ENCODE peak calls at places on chromosomes 11 and 22, in ten cellular contexts. One of them, this sample, is unnamed.

GRCh38 chr11:15692739-15693138 is 578.0 kb downstream of the INSC start:
- DNase-seq in coronary artery: no peak
- DNase-seq in stimulated activated CD4-positive, alpha-beta T cell treated with anti-CD3 and anti-CD28 coated beads, Interleukin-4, amount 100 ng/mL, for 48 hours: no peak
- DNase-seq in GM04504: no peak
- DNase-seq in amniotic stem cell: no peak
- DNase-seq in RCC 7860: no peak
- DNase-seq in RPMI8226: no peak
- DNase-seq in GM12892: no peak
- DNase-seq in COLO829: peak
- DNase-seq in NCI-H1417: no peak
- DNase-seq in this sample: no peak

GRCh38 chr11:13465909-13466371 is 2.9 kb upstream of the BTBD10 start:
- DNase-seq in coronary artery: no peak
- DNase-seq in stimulated activated CD4-positive, alpha-beta T cell treated with anti-CD3 and anti-CD28 coated beads, Interleukin-4, amount 100 ng/mL, for 48 hours: no peak
- DNase-seq in GM04504: peak
- DNase-seq in amniotic stem cell: no peak
- DNase-seq in RCC 7860: peak
- DNase-seq in RPMI8226: no peak
- DNase-seq in GM12892: no peak
- DNase-seq in COLO829: peak
- DNase-seq in NCI-H1417: peak
- DNase-seq in this sample: no peak

GRCh38 chr11:88345408-88345807 is 7.9 kb upstream of the CTSC start:
- DNase-seq in coronary artery: no peak
- DNase-seq in stimulated activated CD4-positive, alpha-beta T cell treated with anti-CD3 and anti-CD28 coated beads, Interleukin-4, amount 100 ng/mL, for 48 hours: no peak
- DNase-seq in GM04504: no peak
- DNase-seq in amniotic stem cell: no peak
- DNase-seq in RCC 7860: peak
- DNase-seq in RPMI8226: no peak
- DNase-seq in GM12892: no peak
- DNase-seq in COLO829: no peak
- DNase-seq in NCI-H1417: no peak
- DNase-seq in this sample: no peak

GRCh38 chr11:65661599-65662246 is 993 bp downstream of the RELA start:
- DNase-seq in coronary artery: no peak
- DNase-seq in stimulated activated CD4-positive, alpha-beta T cell treated with anti-CD3 and anti-CD28 coated beads, Interleukin-4, amount 100 ng/mL, for 48 hours: no peak
- DNase-seq in GM04504: no peak
- DNase-seq in amniotic stem cell: no peak
- DNase-seq in RCC 7860: no peak
- DNase-seq in RPMI8226: no peak
- DNase-seq in GM12892: no peak
- DNase-seq in COLO829: no peak
- DNase-seq in NCI-H1417: no peak
- DNase-seq in this sample: no peak

GRCh38 chr11:6621711-6622211 is 2.5 kb upstream of the TPP1 start:
- DNase-seq in coronary artery: no peak
- DNase-seq in stimulated activated CD4-positive, alpha-beta T cell treated with anti-CD3 and anti-CD28 coated beads, Interleukin-4, amount 100 ng/mL, for 48 hours: no peak
- DNase-seq in GM04504: no peak
- DNase-seq in amniotic stem cell: no peak
- DNase-seq in RCC 7860: no peak
- DNase-seq in RPMI8226: no peak
- DNase-seq in GM12892: no peak
- DNase-seq in COLO829: no peak
- DNase-seq in NCI-H1417: no peak
- DNase-seq in this sample: no peak

GRCh38 chr11:64058494-64058893 is 22.8 kb downstream of the FLRT1 start:
- DNase-seq in coronary artery: no peak
- DNase-seq in stimulated activated CD4-positive, alpha-beta T cell treated with anti-CD3 and anti-CD28 coated beads, Interleukin-4, amount 100 ng/mL, for 48 hours: no peak
- DNase-seq in GM04504: no peak
- DNase-seq in amniotic stem cell: no peak
- DNase-seq in RCC 7860: no peak
- DNase-seq in RPMI8226: no peak
- DNase-seq in GM12892: no peak
- DNase-seq in COLO829: no peak
- DNase-seq in NCI-H1417: no peak
- DNase-seq in this sample: no peak

GRCh38 chr11:9601041-9601875 is 27.8 kb downstream of the WEE1 start:
- DNase-seq in coronary artery: no peak
- DNase-seq in stimulated activated CD4-positive, alpha-beta T cell treated with anti-CD3 and anti-CD28 coated beads, Interleukin-4, amount 100 ng/mL, for 48 hours: peak
- DNase-seq in GM04504: no peak
- DNase-seq in amniotic stem cell: no peak
- DNase-seq in RCC 7860: no peak
- DNase-seq in RPMI8226: peak
- DNase-seq in GM12892: peak
- DNase-seq in COLO829: no peak
- DNase-seq in NCI-H1417: peak
- DNase-seq in this sample: peak

GRCh38 chr11:15985127-15985862 is 371.1 kb downstream of the SOX6 start:
- DNase-seq in coronary artery: no peak
- DNase-seq in stimulated activated CD4-positive, alpha-beta T cell treated with anti-CD3 and anti-CD28 coated beads, Interleukin-4, amount 100 ng/mL, for 48 hours: no peak
- DNase-seq in GM04504: no peak
- DNase-seq in amniotic stem cell: no peak
- DNase-seq in RCC 7860: no peak
- DNase-seq in RPMI8226: no peak
- DNase-seq in GM12892: no peak
- DNase-seq in COLO829: no peak
- DNase-seq in NCI-H1417: no peak
- DNase-seq in this sample: no peak

GRCh38 chr22:19974935-19975706 is 33.5 kb upstream of the TXNRD2 start:
- DNase-seq in coronary artery: no peak
- DNase-seq in stimulated activated CD4-positive, alpha-beta T cell treated with anti-CD3 and anti-CD28 coated beads, Interleukin-4, amount 100 ng/mL, for 48 hours: no peak
- DNase-seq in GM04504: no peak
- DNase-seq in amniotic stem cell: no peak
- DNase-seq in RCC 7860: no peak
- DNase-seq in RPMI8226: no peak
- DNase-seq in GM12892: no peak
- DNase-seq in COLO829: no peak
- DNase-seq in NCI-H1417: peak
- DNase-seq in this sample: no peak

GRCh38 chr11:22244986-22245592 is 52.2 kb downstream of the ANO5 start:
- DNase-seq in coronary artery: no peak
- DNase-seq in stimulated activated CD4-positive, alpha-beta T cell treated with anti-CD3 and anti-CD28 coated beads, Interleukin-4, amount 100 ng/mL, for 48 hours: no peak
- DNase-seq in GM04504: peak
- DNase-seq in amniotic stem cell: peak
- DNase-seq in RCC 7860: no peak
- DNase-seq in RPMI8226: peak
- DNase-seq in GM12892: no peak
- DNase-seq in COLO829: peak
- DNase-seq in NCI-H1417: peak
- DNase-seq in this sample: no peak

GRCh38 chr11:130220311-130221030 is 60.9 kb downstream of the ST14 start:
- DNase-seq in coronary artery: no peak
- DNase-seq in stimulated activated CD4-positive, alpha-beta T cell treated with anti-CD3 and anti-CD28 coated beads, Interleukin-4, amount 100 ng/mL, for 48 hours: no peak
- DNase-seq in GM04504: no peak
- DNase-seq in amniotic stem cell: no peak
- DNase-seq in RCC 7860: no peak
- DNase-seq in RPMI8226: no peak
- DNase-seq in GM12892: no peak
- DNase-seq in COLO829: no peak
- DNase-seq in NCI-H1417: no peak
- DNase-seq in this sample: no peak

GRCh38 chr11:118619444-118620205 is 12.2 kb downstream of the PHLDB1 start:
- DNase-seq in coronary artery: no peak
- DNase-seq in stimulated activated CD4-positive, alpha-beta T cell treated with anti-CD3 and anti-CD28 coated beads, Interleukin-4, amount 100 ng/mL, for 48 hours: no peak
- DNase-seq in GM04504: peak
- DNase-seq in amniotic stem cell: peak
- DNase-seq in RCC 7860: peak
- DNase-seq in RPMI8226: no peak
- DNase-seq in GM12892: no peak
- DNase-seq in COLO829: peak
- DNase-seq in NCI-H1417: no peak
- DNase-seq in this sample: no peak

GRCh38 chr11:30990625-30991348 is 378.8 kb downstream of the DCDC1 start:
- DNase-seq in coronary artery: no peak
- DNase-seq in stimulated activated CD4-positive, alpha-beta T cell treated with anti-CD3 and anti-CD28 coated beads, Interleukin-4, amount 100 ng/mL, for 48 hours: no peak
- DNase-seq in GM04504: no peak
- DNase-seq in amniotic stem cell: no peak
- DNase-seq in RCC 7860: no peak
- DNase-seq in RPMI8226: no peak
- DNase-seq in GM12892: no peak
- DNase-seq in COLO829: no peak
- DNase-seq in NCI-H1417: peak
- DNase-seq in this sample: no peak

GRCh38 chr11:88521354-88522310 is 184.1 kb upstream of the CTSC start:
- DNase-seq in coronary artery: no peak
- DNase-seq in stimulated activated CD4-positive, alpha-beta T cell treated with anti-CD3 and anti-CD28 coated beads, Interleukin-4, amount 100 ng/mL, for 48 hours: no peak
- DNase-seq in GM04504: no peak
- DNase-seq in amniotic stem cell: no peak
- DNase-seq in RCC 7860: no peak
- DNase-seq in RPMI8226: no peak
- DNase-seq in GM12892: no peak
- DNase-seq in COLO829: no peak
- DNase-seq in NCI-H1417: no peak
- DNase-seq in this sample: no peak

GRCh38 chr11:66548041-66548440 is 1.3 kb downstream of the ACTN3 start:
- DNase-seq in coronary artery: no peak
- DNase-seq in stimulated activated CD4-positive, alpha-beta T cell treated with anti-CD3 and anti-CD28 coated beads, Interleukin-4, amount 100 ng/mL, for 48 hours: no peak
- DNase-seq in GM04504: no peak
- DNase-seq in amniotic stem cell: no peak
- DNase-seq in RCC 7860: no peak
- DNase-seq in RPMI8226: no peak
- DNase-seq in GM12892: no peak
- DNase-seq in COLO829: no peak
- DNase-seq in NCI-H1417: no peak
- DNase-seq in this sample: no peak

GRCh38 chr11:93145381-93145780 is 52.4 kb downstream of the SLC36A4 start:
- DNase-seq in coronary artery: no peak
- DNase-seq in stimulated activated CD4-positive, alpha-beta T cell treated with anti-CD3 and anti-CD28 coated beads, Interleukin-4, amount 100 ng/mL, for 48 hours: no peak
- DNase-seq in GM04504: no peak
- DNase-seq in amniotic stem cell: no peak
- DNase-seq in RCC 7860: no peak
- DNase-seq in RPMI8226: no peak
- DNase-seq in GM12892: no peak
- DNase-seq in COLO829: no peak
- DNase-seq in NCI-H1417: no peak
- DNase-seq in this sample: no peak

GRCh38 chr11:3094223-3094824 is 37.1 kb upstream of the CARS1 start:
- DNase-seq in coronary artery: no peak
- DNase-seq in stimulated activated CD4-positive, alpha-beta T cell treated with anti-CD3 and anti-CD28 coated beads, Interleukin-4, amount 100 ng/mL, for 48 hours: no peak
- DNase-seq in GM04504: no peak
- DNase-seq in amniotic stem cell: no peak
- DNase-seq in RCC 7860: no peak
- DNase-seq in RPMI8226: no peak
- DNase-seq in GM12892: no peak
- DNase-seq in COLO829: no peak
- DNase-seq in NCI-H1417: no peak
- DNase-seq in this sample: no peak

GRCh38 chr11:2362414-2362813 is 14.7 kb upstream of the CD81 start:
- DNase-seq in coronary artery: no peak
- DNase-seq in stimulated activated CD4-positive, alpha-beta T cell treated with anti-CD3 and anti-CD28 coated beads, Interleukin-4, amount 100 ng/mL, for 48 hours: no peak
- DNase-seq in GM04504: no peak
- DNase-seq in amniotic stem cell: no peak
- DNase-seq in RCC 7860: no peak
- DNase-seq in RPMI8226: no peak
- DNase-seq in GM12892: no peak
- DNase-seq in COLO829: no peak
- DNase-seq in NCI-H1417: no peak
- DNase-seq in this sample: no peak

GRCh38 chr11:133927690-133928627 is 28.8 kb downstream of the IGSF9B start:
- DNase-seq in coronary artery: no peak
- DNase-seq in stimulated activated CD4-positive, alpha-beta T cell treated with anti-CD3 and anti-CD28 coated beads, Interleukin-4, amount 100 ng/mL, for 48 hours: peak
- DNase-seq in GM04504: no peak
- DNase-seq in amniotic stem cell: peak
- DNase-seq in RCC 7860: no peak
- DNase-seq in RPMI8226: peak
- DNase-seq in GM12892: peak
- DNase-seq in COLO829: peak
- DNase-seq in NCI-H1417: peak
- DNase-seq in this sample: peak

GRCh38 chr11:42315267-42315666 is 855.8 kb upstream of the LRRC4C start:
- DNase-seq in coronary artery: no peak
- DNase-seq in stimulated activated CD4-positive, alpha-beta T cell treated with anti-CD3 and anti-CD28 coated beads, Interleukin-4, amount 100 ng/mL, for 48 hours: no peak
- DNase-seq in GM04504: no peak
- DNase-seq in amniotic stem cell: no peak
- DNase-seq in RCC 7860: no peak
- DNase-seq in RPMI8226: no peak
- DNase-seq in GM12892: no peak
- DNase-seq in COLO829: no peak
- DNase-seq in NCI-H1417: no peak
- DNase-seq in this sample: no peak

GRCh38 chr11:833849-834311 is 1.1 kb downstream of the CD151 start:
- DNase-seq in coronary artery: no peak
- DNase-seq in stimulated activated CD4-positive, alpha-beta T cell treated with anti-CD3 and anti-CD28 coated beads, Interleukin-4, amount 100 ng/mL, for 48 hours: no peak
- DNase-seq in GM04504: no peak
- DNase-seq in amniotic stem cell: no peak
- DNase-seq in RCC 7860: no peak
- DNase-seq in RPMI8226: no peak
- DNase-seq in GM12892: no peak
- DNase-seq in COLO829: no peak
- DNase-seq in NCI-H1417: no peak
- DNase-seq in this sample: no peak

GRCh38 chr11:46693597-46694012 is 6.8 kb downstream of the ARHGAP1 start:
- DNase-seq in coronary artery: no peak
- DNase-seq in stimulated activated CD4-positive, alpha-beta T cell treated with anti-CD3 and anti-CD28 coated beads, Interleukin-4, amount 100 ng/mL, for 48 hours: no peak
- DNase-seq in GM04504: peak
- DNase-seq in amniotic stem cell: no peak
- DNase-seq in RCC 7860: peak
- DNase-seq in RPMI8226: no peak
- DNase-seq in GM12892: no peak
- DNase-seq in COLO829: no peak
- DNase-seq in NCI-H1417: no peak
- DNase-seq in this sample: no peak

GRCh38 chr11:68373810-68374501 is 61.6 kb downstream of the LRP5 start:
- DNase-seq in coronary artery: no peak
- DNase-seq in stimulated activated CD4-positive, alpha-beta T cell treated with anti-CD3 and anti-CD28 coated beads, Interleukin-4, amount 100 ng/mL, for 48 hours: no peak
- DNase-seq in GM04504: no peak
- DNase-seq in amniotic stem cell: no peak
- DNase-seq in RCC 7860: no peak
- DNase-seq in RPMI8226: no peak
- DNase-seq in GM12892: no peak
- DNase-seq in COLO829: peak
- DNase-seq in NCI-H1417: no peak
- DNase-seq in this sample: no peak

GRCh38 chr11:8285228-8285627 is 21.6 kb upstream of the LMO1 start:
- DNase-seq in coronary artery: no peak
- DNase-seq in stimulated activated CD4-positive, alpha-beta T cell treated with anti-CD3 and anti-CD28 coated beads, Interleukin-4, amount 100 ng/mL, for 48 hours: no peak
- DNase-seq in GM04504: no peak
- DNase-seq in amniotic stem cell: no peak
- DNase-seq in RCC 7860: no peak
- DNase-seq in RPMI8226: no peak
- DNase-seq in GM12892: no peak
- DNase-seq in COLO829: no peak
- DNase-seq in NCI-H1417: no peak
- DNase-seq in this sample: no peak

GRCh38 chr11:61163714-61164609 is 2.7 kb upstream of the VPS37C start:
- DNase-seq in coronary artery: no peak
- DNase-seq in stimulated activated CD4-positive, alpha-beta T cell treated with anti-CD3 and anti-CD28 coated beads, Interleukin-4, amount 100 ng/mL, for 48 hours: no peak
- DNase-seq in GM04504: no peak
- DNase-seq in amniotic stem cell: no peak
- DNase-seq in RCC 7860: no peak
- DNase-seq in RPMI8226: no peak
- DNase-seq in GM12892: no peak
- DNase-seq in COLO829: no peak
- DNase-seq in NCI-H1417: no peak
- DNase-seq in this sample: no peak

This sample was measured in stimulated activated CD8-positive, alpha-beta memory T cell treated with anti-CD3 and anti-CD28 coated beads, Interleukin-15, amount 100 ng/mL, for 48 hours.